ENCODE peak calls at places on chromosome 6, in five cellular contexts. D is fibroblast of pulmonary artery; O is activated CD4-positive, alpha-beta memory T cell treated with anti-CD3 and anti-CD28 coated beads for 36 hours; X is NCI-H2081; T is activated naive CD8-positive, alpha-beta T cell treated with anti-CD3 and anti-CD28 coated beads, Interleukin-2, amount 50 U/mL, for 16 hours. N is an unnamed sample.

GRCh38 chr6:144158133-144158532 is 7.8 kb downstream of the STX11 start:
- DNase-seq in O (no peak), X (no peak), D (peak), T (no peak), N (no peak)

GRCh38 chr6:157635388-157636244 is 187.4 kb upstream of the SNX9 start:
- DNase-seq in O (no peak), X (no peak), D (peak), T (no peak), N (no peak)

GRCh38 chr6:158377866-158378265 is 65.6 kb downstream of the TULP4 start:
- DNase-seq in D (peak), T (no peak), O (no peak), X (no peak), N (no peak)

GRCh38 chr6:92723390-92723931 is 695.9 kb downstream of the EPHA7 start:
- DNase-seq in T (no peak), X (no peak), D (no peak), O (no peak), N (no peak)

GRCh38 chr6:132392292-132392691 is 9.0 kb downstream of the MOXD1 start:
- DNase-seq in X (no peak), O (no peak), T (no peak), D (no peak), N (no peak)

GRCh38 chr6:16769131-16769985 is 8.1 kb upstream of the ATXN1 start:
- DNase-seq in D (peak), T (peak), X (no peak), O (peak), N (no peak)

GRCh38 chr6:89204096-89204495 is 13.1 kb downstream of the GABRR1 start:
- DNase-seq in D (no peak), O (no peak), T (no peak), X (no peak), N (no peak)

GRCh38 chr6:9139762-9140161 is 704.4 kb upstream of the SLC35B3 start:
- DNase-seq in X (peak), D (peak), T (no peak), O (no peak), N (no peak)

GRCh38 chr6:44078795-44079671 is 48.2 kb downstream of the MRPL14 start:
- DNase-seq in X (no peak), O (peak), D (peak), T (peak), N (no peak)

GRCh38 chr6:10140824-10141223 is 274.1 kb downstream of the TFAP2A start:
- DNase-seq in T (no peak), X (peak), D (peak), O (no peak), N (no peak)

GRCh38 chr6:161674930-161675523 is 401.2 kb upstream of the AGPAT4 start:
- DNase-seq in D (no peak), X (no peak), T (no peak), O (no peak), N (no peak)

GRCh38 chr6:28188111-28188979 is 36.7 kb upstream of the ZSCAN9 start:
- DNase-seq in T (no peak), D (no peak), O (no peak), X (no peak), N (no peak)

GRCh38 chr6:36244641-36245280 is 25.1 kb upstream of the PNPLA1 start:
- DNase-seq in T (no peak), O (no peak), X (no peak), D (no peak), N (no peak)

GRCh38 chr6:135575629-135576028 is 78.1 kb upstream of the AHI1 start:
- DNase-seq in T (no peak), X (no peak), D (no peak), O (no peak), N (no peak)

GRCh38 chr6:16739329-16739801 is 21.9 kb downstream of the ATXN1 start:
- DNase-seq in O (no peak), D (no peak), T (no peak), X (no peak), N (no peak)

GRCh38 chr6:41561931-41562632 is 15.9 kb downstream of the FOXP4 start:
- DNase-seq in D (no peak), T (no peak), X (no peak), O (no peak), N (no peak)

GRCh38 chr6:18507018-18507415 is 119.9 kb downstream of the RNF144B start:
- DNase-seq in T (no peak), D (no peak), O (no peak), X (peak), N (peak)

GRCh38 chr6:2797564-2798014 is 32.4 kb downstream of the WRNIP1 start:
- DNase-seq in X (no peak), O (no peak), D (no peak), T (no peak), N (no peak)

GRCh38 chr6:106519460-106520394 is 109.6 kb downstream of the RTN4IP1 start:
- DNase-seq in X (no peak), D (peak), T (peak), O (peak), N (no peak)

GRCh38 chr6:169251822-169252804 is 1.5 kb downstream of the THBS2 start:
- DNase-seq in T (no peak), X (no peak), D (no peak), O (no peak), N (no peak)

GRCh38 chr6:35280903-35281302 is 16.7 kb upstream of the DEF6 start:
- DNase-seq in X (no peak), D (no peak), O (no peak), T (no peak), N (no peak)

GRCh38 chr6:113464959-113465358 is 392.2 kb upstream of the MARCKS start:
- DNase-seq in O (no peak), X (no peak), D (peak), T (no peak), N (no peak)

GRCh38 chr6:7636151-7636550 is 46.2 kb downstream of the SNRNP48 start:
- DNase-seq in T (no peak), O (no peak), D (peak), X (no peak), N (no peak)

GRCh38 chr6:140987364-140988135 is 1145.2 kb upstream of the GJE1 start:
- DNase-seq in O (no peak), T (no peak), X (no peak), D (no peak), N (no peak)

GRCh38 chr6:47288245-47289090 is 21.2 kb downstream of the TNFRSF21 start:
- DNase-seq in D (no peak), X (no peak), T (no peak), O (no peak), N (peak)

GRCh38 chr6:79657238-79657637 is 26.1 kb downstream of the SH3BGRL2 start:
- DNase-seq in X (no peak), T (no peak), O (no peak), D (no peak), N (no peak)

GRCh38 chr6:42404494-42404893 is 47.2 kb downstream of the TRERF1 start:
- DNase-seq in X (no peak), O (peak), T (no peak), D (peak), N (no peak)

GRCh38 chr6:137655291-137655690 is 161.1 kb upstream of the OLIG3 start:
- DNase-seq in X (no peak), T (no peak), D (no peak), O (no peak), N (no peak)

GRCh38 chr6:13524801-13525508 is 37.6 kb upstream of the GFOD1 start:
- DNase-seq in D (no peak), X (no peak), T (no peak), O (no peak), N (no peak)

GRCh38 chr6:146578054-146578453 is 20.7 kb upstream of the ADGB start:
- DNase-seq in X (no peak), D (no peak), T (no peak), O (no peak), N (no peak)

GRCh38 chr6:161301338-161301737 is 27.5 kb upstream of the AGPAT4 start:
- DNase-seq in X (no peak), D (peak), O (no peak), T (no peak), N (no peak)

GRCh38 chr6:41061196-41061726 is 8.3 kb downstream of the APOBEC2 start:
- DNase-seq in D (no peak), X (no peak), O (no peak), T (no peak), N (no peak)

GRCh38 chr6:168623736-168624135 is 182.8 kb downstream of the SMOC2 start:
- DNase-seq in O (no peak), D (no peak), T (no peak), X (no peak), N (peak)

GRCh38 chr6:68108243-68108835 is 526.7 kb upstream of the ADGRB3 start:
- DNase-seq in T (no peak), D (peak), X (no peak), O (no peak), N (no peak)

GRCh38 chr6:76771076-76771634 is 692.1 kb downstream of the HTR1B start:
- DNase-seq in O (no peak), D (peak), X (no peak), T (no peak), N (no peak)

N was measured in NCI-H748 treated with DMSO at 0.1 percent for 48 hours.